ENCODE peak calls at places on chromosomes 7 and 10, in nine cellular contexts. X, V, Z, O, J, W, M, D and N are unnamed samples. For H3K27me3 and H3K4me1, the result is how much of the 10 kb centered on the place peaks cover.

GRCh38 chr7:56105508-56105907 is 768 bp downstream of the CHCHD2 start:
- DNase-seq in X (no peak), V (no peak), Z (peak), O (peak), J (peak), W (peak), M (no peak), D (no peak), N (peak)

GRCh38 chr7:91784469-91784868 is 96.0 kb downstream of the MTERF1 start:
- DNase-seq in X (no peak), V (no peak), Z (no peak), O (peak), J (no peak), W (peak), M (no peak), D (no peak), N (no peak)

GRCh38 chr7:18864967-18865366 is 252.5 kb downstream of the TWIST1 start:
- DNase-seq in X (no peak), V (no peak), Z (no peak), O (no peak), J (no peak), W (no peak), M (no peak), D (no peak), N (no peak)

GRCh38 chr7:97015787-97016391 is 8.7 kb downstream of the DLX5 start:
- DNase-seq in X (no peak), V (peak), Z (no peak), O (no peak), J (no peak), W (no peak), M (no peak), D (no peak), N (no peak)

GRCh38 chr10:126787201-126787600 is 116.7 kb upstream of the C10orf90 start:
- DNase-seq in X (no peak), V (no peak), Z (no peak), O (no peak), J (no peak), W (no peak), M (peak), D (no peak), N (no peak)

GRCh38 chr10:11742779-11743298 is 657 bp downstream of the ECHDC3 start:
- DNase-seq in X (peak), V (peak), Z (no peak), O (peak), J (peak), W (no peak), M (peak), D (peak), N (no peak)

GRCh38 chr7:9645756-9646155 is 1212.3 kb downstream of the NXPH1 start:
- DNase-seq in X (no peak), V (no peak), Z (no peak), O (no peak), J (no peak), W (no peak), M (no peak), D (no peak), N (no peak)

GRCh38 chr10:12332572-12333381 is 16.6 kb upstream of the CAMK1D start:
- DNase-seq in X (no peak), V (no peak), Z (no peak), O (peak), J (no peak), W (peak), M (no peak), D (no peak), N (no peak)

GRCh38 chr10:122013311-122013780 is 24.4 kb downstream of the TACC2 start:
- DNase-seq in X (no peak), V (no peak), Z (no peak), O (no peak), J (peak), W (no peak), M (peak), D (peak), N (no peak)

GRCh38 chr7:105600720-105601550 is 19.6 kb upstream of the EFCAB10 start:
- DNase-seq in X (no peak), V (peak), Z (no peak), O (no peak), J (peak), W (no peak), M (no peak), D (no peak), N (no peak)

GRCh38 chr10:13969792-13970140 is 361.0 kb downstream of the FRMD4A start:
- DNase-seq in X (no peak), V (no peak), Z (no peak), O (no peak), J (no peak), W (no peak), M (no peak), D (no peak), N (no peak)

GRCh38 chr7:135661311-135662122 is 797 bp upstream of the STMP1 start:
- DNase-seq in X (no peak), V (no peak), Z (no peak), O (no peak), J (no peak), W (no peak), M (no peak), D (no peak), N (no peak)

GRCh38 chr7:2223321-2223720 is 9.4 kb downstream of the MAD1L1 start:
- DNase-seq in X (no peak), V (no peak), Z (no peak), O (no peak), J (no peak), W (no peak), M (no peak), D (no peak), N (no peak)

GRCh38 chr10:95841711-95842498 is 65.9 kb upstream of the CC2D2B start:
- DNase-seq in X (peak), V (peak), Z (peak), O (peak), J (peak), W (peak), M (no peak), D (no peak), N (peak)

GRCh38 chr7:34091330-34091917 is 186.1 kb downstream of the BMPER start:
- DNase-seq in X (no peak), V (peak), Z (peak), O (peak), J (peak), W (peak), M (no peak), D (no peak), N (peak)

GRCh38 chr10:114239994-114240345 is 916 bp downstream of the VWA2 start:
- DNase-seq in X (no peak), V (peak), Z (no peak), O (no peak), J (no peak), W (no peak), M (no peak), D (no peak), N (no peak)
- H3K4me3 ChIP-seq in X (peak), V (peak), Z (peak), O (no peak), J (no peak), W (no peak), M (peak), D (no peak), N (no peak)

GRCh38 chr10:75654171-75654772 is 222.8 kb downstream of the LRMDA start:
- DNase-seq in X (no peak), V (no peak), Z (no peak), O (peak), J (no peak), W (no peak), M (no peak), D (no peak), N (no peak)

GRCh38 chr10:75650648-75651047 is 219.2 kb downstream of the LRMDA start:
- DNase-seq in X (no peak), V (peak), Z (no peak), O (no peak), J (no peak), W (no peak), M (no peak), D (no peak), N (no peak)

GRCh38 chr10:75651452-75651851 is 220.0 kb downstream of the LRMDA start:
- DNase-seq in X (no peak), V (peak), Z (peak), O (peak), J (peak), W (no peak), M (no peak), D (no peak), N (peak)

GRCh38 chr10:75653761-75654160 is 222.3 kb downstream of the LRMDA start:
- DNase-seq in X (no peak), V (no peak), Z (no peak), O (no peak), J (no peak), W (no peak), M (no peak), D (no peak), N (no peak)

GRCh38 chr10:75652136-75652535 is 220.7 kb downstream of the LRMDA start:
- DNase-seq in X (no peak), V (no peak), Z (no peak), O (no peak), J (no peak), W (no peak), M (no peak), D (no peak), N (no peak)
- H3K27me3 ChIP-seq in X (under half), V (under half), Z (under half), O (under half), J (under half), W (under half), M (under half), D (under half), N (under half)

GRCh38 chr10:71963351-71963755 is 842 bp upstream of the CHST3 start:
- DNase-seq in X (peak), V (peak), Z (no peak), O (no peak), J (peak), W (no peak), M (peak), D (peak), N (no peak)
- H3K4me1 ChIP-seq in X (under half), V (under half), Z (under half), O (under half), J (under half), W (under half), M (half or more), D (under half), N (under half)

GRCh38 chr7:24717247-24717622 is 40.0 kb downstream of the GSDME start:
- DNase-seq in X (no peak), V (no peak), Z (no peak), O (no peak), J (no peak), W (no peak), M (no peak), D (no peak), N (no peak)

GRCh38 chr7:24718431-24718831 is 38.8 kb downstream of the GSDME start:
- DNase-seq in X (no peak), V (no peak), Z (no peak), O (no peak), J (no peak), W (no peak), M (no peak), D (no peak), N (no peak)

GRCh38 chr7:24716480-24717246 is 40.6 kb downstream of the GSDME start:
- DNase-seq in X (no peak), V (no peak), Z (no peak), O (no peak), J (no peak), W (no peak), M (no peak), D (no peak), N (no peak)

GRCh38 chr7:24718977-24719491 is 38.2 kb downstream of the GSDME start:
- DNase-seq in X (no peak), V (no peak), Z (no peak), O (no peak), J (no peak), W (no peak), M (no peak), D (no peak), N (no peak)

DNA sequence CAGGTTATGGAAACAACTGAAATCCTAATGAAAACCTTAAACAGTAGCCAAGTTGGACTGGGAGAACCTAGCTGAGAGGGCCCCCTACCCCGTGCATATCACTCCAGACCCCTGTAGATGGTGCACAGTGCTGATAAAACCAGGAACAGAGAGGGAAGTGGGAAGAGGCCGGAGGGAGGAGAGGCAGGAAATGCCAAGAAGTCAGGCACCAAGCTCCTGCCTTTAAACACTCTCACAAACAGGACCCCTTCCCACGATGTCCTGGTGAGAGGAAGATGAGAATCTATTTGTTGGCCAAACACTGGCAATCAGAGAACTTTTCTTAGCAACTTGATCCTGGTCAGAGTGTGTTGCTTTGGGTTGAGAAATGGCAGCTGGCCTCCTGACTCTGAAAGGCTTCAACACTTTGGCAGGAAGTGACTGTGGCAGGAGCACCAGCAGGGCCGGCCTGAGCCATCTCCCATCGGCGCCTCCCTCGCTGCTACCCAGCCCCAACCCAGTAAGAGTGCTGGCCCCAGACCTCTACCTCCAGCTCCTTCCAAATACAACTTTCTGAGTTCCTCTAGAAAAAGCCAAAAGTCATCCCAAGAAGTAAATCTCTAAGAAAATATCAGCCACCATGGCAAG is 39.5 kb downstream of the GSDME start:
- DNase-seq in X (no peak), V (no peak), Z (no peak), O (no peak), J (no peak), W (no peak), M (no peak), D (no peak), N (no peak)
- H3K4me3 ChIP-seq in X (no peak), V (no peak), Z (no peak), O (no peak), J (no peak), W (no peak), M (no peak), D (no peak), N (no peak)

GRCh38 chr7:39154815-39155214 is 177.1 kb downstream of the POU6F2 start:
- DNase-seq in X (no peak), V (no peak), Z (no peak), O (no peak), J (no peak), W (no peak), M (no peak), D (no peak), N (no peak)
- H3K27me3 ChIP-seq in X (under half), V (under half), Z (under half), O (under half), J (under half), W (under half), M (under half), D (under half), N (under half)

DNA sequence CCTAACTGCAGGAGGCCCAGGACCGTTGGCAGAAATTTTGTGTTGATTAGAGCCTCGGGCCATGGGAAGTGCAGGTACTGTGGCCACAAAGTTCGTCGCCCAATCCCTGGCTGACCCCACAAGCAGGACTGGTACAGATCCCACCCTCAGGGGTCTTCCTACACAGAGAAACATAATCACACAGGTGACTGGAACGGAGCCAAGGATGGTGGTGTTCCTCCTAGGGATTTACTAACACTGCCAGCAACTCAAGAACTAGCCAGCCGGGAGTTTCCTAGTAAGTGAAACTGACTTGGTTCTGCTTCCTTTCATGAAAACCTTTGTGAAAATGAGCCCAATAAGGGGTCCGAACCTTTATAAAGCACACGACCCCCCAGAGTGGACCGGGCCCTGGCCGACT is 5.7 kb downstream of the CUX1 start:
- DNase-seq in X (peak), V (no peak), Z (no peak), O (no peak), J (no peak), W (no peak), M (no peak), D (no peak), N (no peak)
- H3K4me1 ChIP-seq in X (under half), V (half or more), Z (under half), O (under half), J (under half), W (under half), M (under half), D (under half), N (under half)

GRCh38 chr7:31957090-31957720 is 113.0 kb downstream of the PDE1C start:
- DNase-seq in X (no peak), V (no peak), Z (no peak), O (no peak), J (peak), W (peak), M (no peak), D (no peak), N (no peak)
- H3K4me3 ChIP-seq in X (no peak), V (no peak), Z (no peak), O (no peak), J (no peak), W (no peak), M (no peak), D (no peak), N (no peak)

DNA sequence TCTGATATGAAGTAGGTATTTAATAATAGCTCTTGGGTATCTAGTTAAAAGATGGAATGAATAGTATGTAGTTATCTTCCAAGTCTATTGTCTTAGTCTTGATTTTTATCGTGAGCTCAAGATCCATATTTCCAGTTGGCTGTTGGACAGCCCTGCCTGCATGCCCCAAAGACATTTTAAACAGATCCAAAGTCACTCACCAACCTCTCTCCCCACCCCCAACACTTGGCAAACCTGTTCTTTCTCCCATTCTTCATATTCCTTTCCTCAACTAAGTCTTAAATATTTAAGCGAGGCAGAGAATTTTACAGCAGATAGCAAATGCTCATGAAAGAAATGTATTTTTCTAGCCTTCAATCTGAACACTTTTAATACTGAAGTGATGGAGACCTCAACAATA is 80.7 kb upstream of the PALS2 start:
- DNase-seq in X (no peak), V (no peak), Z (no peak), O (no peak), J (no peak), W (no peak), M (no peak), D (no peak), N (no peak)
- H3K27me3 ChIP-seq in X (under half), V (under half), Z (under half), O (under half), J (under half), W (under half), M (under half), D (under half), N (under half)

DNA sequence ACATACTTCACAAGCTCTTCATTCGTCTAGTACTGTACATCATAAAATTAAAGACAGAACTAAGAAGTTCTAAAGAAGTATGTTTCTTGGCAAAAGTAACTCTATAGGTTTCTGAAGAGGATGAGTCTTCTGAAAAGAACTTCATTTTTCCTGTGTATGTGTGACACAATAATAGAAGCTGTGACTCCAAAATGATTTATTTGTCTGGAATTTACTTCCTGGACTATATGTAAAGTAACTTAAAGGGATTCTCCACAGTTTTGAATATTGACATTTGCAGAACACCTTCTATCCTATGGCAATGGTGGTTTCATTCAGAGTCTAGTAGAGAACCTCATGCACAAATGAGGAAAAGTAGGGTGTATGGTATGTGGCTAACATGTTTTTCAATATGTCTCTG is 19.8 kb upstream of the CLDN12 start:
- DNase-seq in X (no peak), V (no peak), Z (no peak), O (peak), J (no peak), W (peak), M (no peak), D (no peak), N (no peak)
- H3K4me1 ChIP-seq in X (under half), V (under half), Z (under half), O (under half), J (under half), W (under half), M (under half), D (under half), N (under half)

GRCh38 chr7:25854059-25854458 is 297.9 kb upstream of the NFE2L3 start:
- DNase-seq in X (no peak), V (no peak), Z (no peak), O (no peak), J (no peak), W (no peak), M (no peak), D (no peak), N (no peak)
- H3K4me3 ChIP-seq in X (no peak), V (peak), Z (peak), O (peak), J (no peak), W (no peak), M (no peak), D (no peak), N (peak)